ENCODE peak calls at places on chromosome 22, in nine cellular contexts. F is stimulated activated naive CD8-positive, alpha-beta T cell treated with anti-CD3 and anti-CD28 coated beads, Interleukin-15, amount 100 ng/mL, for 72 hours; T is brain microvascular endothelial cell; V is GDM1; Z is activated T-helper 1 cell treated with anti-CD3 and anti-CD28 coated beads, Interleukin-2, amount 50 U/mL, for 16 hours; G is GM13977; I is WTC11; U is choroid plexus epithelial cell; D is foreskin fibroblast. J is an unnamed sample.
A peak's percentile ranks its signal among the peaks of the same experiment; 100 is the strongest.

GRCh38 chr22:41672780-41673509 is 15.7 kb downstream of the SNU13 start:
- DNase-seq in U (peak; percentile 20), I (no peak), T (no peak), F (no peak), V (no peak), D (no peak), Z (no peak), G (no peak), J (no peak)

GRCh38 chr22:31241200-31241599 is 29.1 kb downstream of the LIMK2 start:
- DNase-seq in U (peak; percentile 65), G (no peak), V (no peak), F (no peak), Z (no peak), I (no peak), T (peak; percentile 41), D (no peak), J (no peak)

GRCh38 chr22:38699784-38700183 is 959 bp downstream of the JOSD1 start:
- DNase-seq in Z (no peak), T (no peak), D (no peak), I (no peak), V (no peak), G (no peak), F (no peak), U (peak; percentile 64), J (no peak)

GRCh38 chr22:29917052-29917902 is 34.3 kb downstream of the MTMR3 start:
- DNase-seq in Z (no peak), F (no peak), I (no peak), D (no peak), V (no peak), T (no peak), U (peak; percentile 42), G (no peak), J (no peak)

GRCh38 chr22:48258841-48259240 is 1496.4 kb downstream of the TBC1D22A start:
- DNase-seq in I (no peak), G (no peak), Z (no peak), F (no peak), D (no peak), U (no peak), T (no peak), V (no peak), J (no peak)

GRCh38 chr22:37098976-37099577 is 10.4 kb downstream of the TMPRSS6 start:
- DNase-seq in Z (no peak), I (peak; percentile 59), G (no peak), T (no peak), V (no peak), D (no peak), F (no peak), U (no peak), J (no peak)

GRCh38 chr22:48947636-48948035 is 880.0 kb downstream of the BRD1 start:
- DNase-seq in G (no peak), U (no peak), I (no peak), Z (no peak), T (no peak), D (no peak), V (no peak), F (no peak), J (no peak)

GRCh38 chr22:20721409-20722218 is 52.3 kb upstream of the SERPIND1 start:
- DNase-seq in I (no peak), F (no peak), D (no peak), Z (no peak), T (no peak), V (no peak), U (no peak), G (no peak), J (no peak)

GRCh38 chr22:44816141-44816540 is 63.8 kb downstream of the ARHGAP8 start:
- DNase-seq in I (no peak), V (no peak), Z (no peak), G (no peak), U (no peak), T (no peak), D (no peak), F (no peak), J (no peak)

GRCh38 chr22:44894782-44895181 is 115.0 kb downstream of the PHF21B start:
- DNase-seq in G (no peak), V (no peak), T (no peak), D (no peak), Z (no peak), I (no peak), F (no peak), U (no peak), J (peak; percentile 32)

GRCh38 chr22:39317756-39318506 is 1.5 kb downstream of the RPL3 start:
- DNase-seq in Z (no peak), U (peak; percentile 31), I (no peak), F (no peak), D (peak; percentile 41), G (no peak), T (peak; percentile 27), V (no peak), J (no peak)

GRCh38 chr22:46984751-46985506 is 222.5 kb downstream of the TBC1D22A start:
- DNase-seq in Z (no peak), I (no peak), V (no peak), D (peak; percentile 40), G (no peak), U (peak; percentile 67), T (peak; percentile 33), F (no peak), J (no peak)

GRCh38 chr22:44125421-44125820 is 55.3 kb upstream of the PARVG start:
- DNase-seq in D (no peak), F (no peak), G (no peak), U (no peak), Z (no peak), I (no peak), T (no peak), V (no peak), J (no peak)

GRCh38 chr22:49601614-49602321 is 225.9 kb downstream of the BRD1 start:
- DNase-seq in V (no peak), Z (no peak), U (no peak), I (peak; percentile 44), G (no peak), T (no peak), F (no peak), D (no peak), J (no peak)

GRCh38 chr22:19290400-19291217 is 910 bp downstream of the CLTCL1 start:
- DNase-seq in Z (no peak), F (no peak), T (no peak), D (no peak), G (no peak), U (no peak), V (no peak), I (peak; percentile 20), J (peak; percentile 49)

GRCh38 chr22:25763239-25763777 is 21.3 kb downstream of the MYO18B start:
- DNase-seq in F (no peak), D (no peak), V (no peak), G (no peak), U (no peak), Z (no peak), T (no peak), I (no peak), J (no peak)

GRCh38 chr22:28369849-28370248 is 309.8 kb downstream of the TTC28 start:
- DNase-seq in U (no peak), G (no peak), F (peak; percentile 2), V (no peak), D (no peak), Z (no peak), T (no peak), I (no peak), J (no peak)

GRCh38 chr22:19041403-19042074 is 80.7 kb downstream of the DGCR2 start:
- DNase-seq in I (no peak), V (no peak), T (no peak), G (no peak), F (no peak), D (no peak), U (no peak), Z (no peak), J (no peak)

GRCh38 chr22:37370306-37370979 is 56.8 kb downstream of the ELFN2 start:
- DNase-seq in V (peak; percentile 35), I (no peak), F (no peak), Z (no peak), U (no peak), G (no peak), T (no peak), D (no peak), J (no peak)

GRCh38 chr22:39278040-39278439 is 33.3 kb upstream of the PDGFB start:
- DNase-seq in G (no peak), T (no peak), U (peak; percentile 47), Z (no peak), F (no peak), D (no peak), V (no peak), I (no peak), J (no peak)

GRCh38 chr22:47446331-47446730 is 683.9 kb downstream of the TBC1D22A start:
- DNase-seq in U (no peak), F (no peak), T (no peak), I (no peak), D (no peak), V (no peak), G (peak; percentile 4), Z (no peak), J (no peak)

GRCh38 chr22:43901976-43902643 is 10.3 kb upstream of the PNPLA5 start:
- DNase-seq in Z (no peak), I (no peak), U (peak; percentile 84), F (no peak), G (no peak), V (no peak), T (peak; percentile 89), D (peak; percentile 89), J (no peak)

GRCh38 chr22:50626314-50626855 is 1.6 kb downstream of the ARSA start:
- DNase-seq in Z (no peak), F (no peak), V (no peak), I (no peak), T (no peak), U (no peak), D (no peak), G (no peak), J (peak; percentile 64)

GRCh38 chr22:23566716-23567475 is 13.2 kb downstream of the IGLL1 start:
- DNase-seq in U (no peak), G (no peak), D (no peak), Z (no peak), F (no peak), T (no peak), V (no peak), I (no peak), J (no peak)

GRCh38 chr22:45235851-45236342 is 4.8 kb downstream of the KIAA0930 start:
- DNase-seq in U (no peak), T (no peak), Z (no peak), I (no peak), D (no peak), V (no peak), F (no peak), G (peak; percentile 36), J (no peak)

GRCh38 chr22:42786606-42787356 is 66.1 kb upstream of the A4GALT start:
- DNase-seq in D (no peak), T (no peak), I (no peak), F (no peak), U (no peak), G (no peak), V (no peak), Z (no peak), J (no peak)

GRCh38 chr22:49753961-49754673 is 73.6 kb downstream of the BRD1 start:
- DNase-seq in F (no peak), I (peak; percentile 9), D (no peak), Z (no peak), U (no peak), G (peak; percentile 29), V (no peak), T (no peak), J (no peak)

GRCh38 chr22:37400719-37401118 is 26.6 kb downstream of the ELFN2 start:
- DNase-seq in G (no peak), I (no peak), T (no peak), D (no peak), F (no peak), U (no peak), V (no peak), Z (no peak), J (no peak)

GRCh38 chr22:38792833-38793232 is 1.1 kb downstream of the DNAL4 start:
- DNase-seq in F (no peak), U (peak; percentile 34), Z (no peak), G (no peak), T (peak; percentile 39), D (no peak), V (no peak), I (no peak), J (no peak)

GRCh38 chr22:37824674-37825641 is 1.8 kb downstream of the GALR3 start:
- DNase-seq in T (no peak), D (no peak), V (no peak), Z (no peak), U (peak; percentile 24), G (peak; percentile 60), I (peak; percentile 63), F (no peak), J (no peak)

GRCh38 chr22:38938925-38939324 is 18.5 kb upstream of the APOBEC3A start:
- DNase-seq in T (no peak), Z (no peak), U (no peak), D (no peak), I (no peak), V (no peak), G (no peak), F (no peak), J (no peak)